ENCODE peak calls at places on chromosome 9, in five cellular contexts. One of them, this sample, is unnamed.
A peak's percentile ranks its signal among the peaks of the same experiment; 100 is the strongest.

GRCh38 chr9:14228602-14229001 is 85.3 kb downstream of the NFIB start:
- DNase-seq in NT2/D1: no peak
- DNase-seq in HepG2: no peak
- DNase-seq in H1: no peak
- DNase-seq in GM12878: no peak
- DNase-seq in this sample: no peak

GRCh38 chr9:110443878-110444245 is 106.2 kb upstream of the TXNDC8 start:
- DNase-seq in NT2/D1: no peak
- DNase-seq in HepG2: no peak
- DNase-seq in H1: no peak
- DNase-seq in GM12878: no peak
- DNase-seq in this sample: no peak

GRCh38 chr9:34098307-34098706 is 28.2 kb downstream of the DCAF12 start:
- DNase-seq in NT2/D1: no peak
- DNase-seq in HepG2: no peak
- DNase-seq in H1: no peak
- DNase-seq in GM12878: peak; percentile 27
- DNase-seq in this sample: no peak

GRCh38 chr9:123617952-123618678 is 262.1 kb downstream of the CRB2 start:
- DNase-seq in NT2/D1: no peak
- DNase-seq in HepG2: no peak
- DNase-seq in H1: no peak
- DNase-seq in GM12878: no peak
- DNase-seq in this sample: no peak

GRCh38 chr9:91196103-91196761 is 165.5 kb downstream of the AUH start:
- DNase-seq in NT2/D1: no peak
- DNase-seq in HepG2: peak; percentile 65
- DNase-seq in H1: no peak
- DNase-seq in GM12878: no peak
- DNase-seq in this sample: no peak

GRCh38 chr9:83220737-83221136 is 157.8 kb upstream of the RASEF start:
- DNase-seq in NT2/D1: no peak
- DNase-seq in HepG2: peak; percentile 30
- DNase-seq in H1: no peak
- DNase-seq in GM12878: peak; percentile 7
- DNase-seq in this sample: no peak

GRCh38 chr9:35501941-35502340 is 12.0 kb downstream of the RUSC2 start:
- DNase-seq in NT2/D1: no peak
- DNase-seq in HepG2: no peak
- DNase-seq in H1: no peak
- DNase-seq in GM12878: no peak
- DNase-seq in this sample: no peak

GRCh38 chr9:126613656-126614055 is at the start of gene LMX1B:
- DNase-seq in NT2/D1: no peak
- DNase-seq in HepG2: no peak
- DNase-seq in H1: peak; percentile 73
- DNase-seq in GM12878: no peak
- DNase-seq in this sample: peak; percentile 60

GRCh38 chr9:98732801-98733200 is 24.1 kb upstream of the GABBR2 start:
- DNase-seq in NT2/D1: no peak
- DNase-seq in HepG2: no peak
- DNase-seq in H1: no peak
- DNase-seq in GM12878: no peak
- DNase-seq in this sample: no peak

GRCh38 chr9:77807846-77808749 is 160.0 kb upstream of the GNA14 start:
- DNase-seq in NT2/D1: no peak
- DNase-seq in HepG2: peak; percentile 96
- DNase-seq in H1: no peak
- DNase-seq in GM12878: no peak
- DNase-seq in this sample: no peak

GRCh38 chr9:87874320-87874655 is 8.4 kb upstream of the SPATA31E1 start:
- DNase-seq in NT2/D1: no peak
- DNase-seq in HepG2: no peak
- DNase-seq in H1: peak; percentile 33
- DNase-seq in GM12878: no peak
- DNase-seq in this sample: no peak

GRCh38 chr9:136824496-136825225 is 16.9 kb downstream of the RABL6 start:
- DNase-seq in NT2/D1: no peak
- DNase-seq in HepG2: no peak
- DNase-seq in H1: no peak
- DNase-seq in GM12878: no peak
- DNase-seq in this sample: no peak

GRCh38 chr9:19030899-19031298 is 2.1 kb downstream of the SAXO1 start:
- DNase-seq in NT2/D1: no peak
- DNase-seq in HepG2: no peak
- DNase-seq in H1: no peak
- DNase-seq in GM12878: no peak
- DNase-seq in this sample: no peak

GRCh38 chr9:34628656-34629491 is at the start of gene ARID3C:
- DNase-seq in NT2/D1: no peak
- DNase-seq in HepG2: no peak
- DNase-seq in H1: peak; percentile 70
- DNase-seq in GM12878: no peak
- DNase-seq in this sample: peak; percentile 58

GRCh38 chr9:89678394-89679005 is 73.7 kb downstream of the GADD45G start:
- DNase-seq in NT2/D1: no peak
- DNase-seq in HepG2: no peak
- DNase-seq in H1: no peak
- DNase-seq in GM12878: no peak
- DNase-seq in this sample: no peak

GRCh38 chr9:135702002-135702721 is at the start of gene KCNT1:
- DNase-seq in NT2/D1: peak; percentile 23
- DNase-seq in HepG2: no peak
- DNase-seq in H1: peak; percentile 96
- DNase-seq in GM12878: no peak
- DNase-seq in this sample: peak; percentile 93

GRCh38 chr9:92378825-92379535 is 25.4 kb downstream of the OGN start:
- DNase-seq in NT2/D1: peak; percentile 15
- DNase-seq in HepG2: no peak
- DNase-seq in H1: no peak
- DNase-seq in GM12878: no peak
- DNase-seq in this sample: no peak

GRCh38 chr9:70586506-70586905 is 172.0 kb upstream of the KLF9 start:
- DNase-seq in NT2/D1: no peak
- DNase-seq in HepG2: no peak
- DNase-seq in H1: no peak
- DNase-seq in GM12878: no peak
- DNase-seq in this sample: no peak

GRCh38 chr9:61673664-61674381 is 484.0 kb downstream of the SPATA31A7 start:
- DNase-seq in NT2/D1: no peak
- DNase-seq in HepG2: no peak
- DNase-seq in H1: no peak
- DNase-seq in GM12878: no peak
- DNase-seq in this sample: no peak

GRCh38 chr9:100999914-101000540 is 28.5 kb upstream of the PLPPR1 start:
- DNase-seq in NT2/D1: no peak
- DNase-seq in HepG2: no peak
- DNase-seq in H1: no peak
- DNase-seq in GM12878: no peak
- DNase-seq in this sample: no peak

GRCh38 chr9:4259489-4259888 is 40.4 kb downstream of the GLIS3 start:
- DNase-seq in NT2/D1: no peak
- DNase-seq in HepG2: no peak
- DNase-seq in H1: no peak
- DNase-seq in GM12878: no peak
- DNase-seq in this sample: no peak

GRCh38 chr9:105257767-105258166 is 13.3 kb downstream of the SLC44A1 start:
- DNase-seq in NT2/D1: no peak
- DNase-seq in HepG2: no peak
- DNase-seq in H1: no peak
- DNase-seq in GM12878: no peak
- DNase-seq in this sample: no peak

GRCh38 chr9:105259274-105259673 is 14.8 kb downstream of the SLC44A1 start:
- DNase-seq in NT2/D1: no peak
- DNase-seq in HepG2: no peak
- DNase-seq in H1: no peak
- DNase-seq in GM12878: no peak
- DNase-seq in this sample: no peak

GRCh38 chr9:105262497-105262896 is 18.0 kb downstream of the SLC44A1 start:
- DNase-seq in NT2/D1: no peak
- DNase-seq in HepG2: no peak
- DNase-seq in H1: no peak
- DNase-seq in GM12878: no peak
- DNase-seq in this sample: no peak

GRCh38 chr9:105258225-105258737 is 13.8 kb downstream of the SLC44A1 start:
- DNase-seq in NT2/D1: no peak
- DNase-seq in HepG2: no peak
- DNase-seq in H1: no peak
- DNase-seq in GM12878: no peak
- DNase-seq in this sample: no peak

DNA sequence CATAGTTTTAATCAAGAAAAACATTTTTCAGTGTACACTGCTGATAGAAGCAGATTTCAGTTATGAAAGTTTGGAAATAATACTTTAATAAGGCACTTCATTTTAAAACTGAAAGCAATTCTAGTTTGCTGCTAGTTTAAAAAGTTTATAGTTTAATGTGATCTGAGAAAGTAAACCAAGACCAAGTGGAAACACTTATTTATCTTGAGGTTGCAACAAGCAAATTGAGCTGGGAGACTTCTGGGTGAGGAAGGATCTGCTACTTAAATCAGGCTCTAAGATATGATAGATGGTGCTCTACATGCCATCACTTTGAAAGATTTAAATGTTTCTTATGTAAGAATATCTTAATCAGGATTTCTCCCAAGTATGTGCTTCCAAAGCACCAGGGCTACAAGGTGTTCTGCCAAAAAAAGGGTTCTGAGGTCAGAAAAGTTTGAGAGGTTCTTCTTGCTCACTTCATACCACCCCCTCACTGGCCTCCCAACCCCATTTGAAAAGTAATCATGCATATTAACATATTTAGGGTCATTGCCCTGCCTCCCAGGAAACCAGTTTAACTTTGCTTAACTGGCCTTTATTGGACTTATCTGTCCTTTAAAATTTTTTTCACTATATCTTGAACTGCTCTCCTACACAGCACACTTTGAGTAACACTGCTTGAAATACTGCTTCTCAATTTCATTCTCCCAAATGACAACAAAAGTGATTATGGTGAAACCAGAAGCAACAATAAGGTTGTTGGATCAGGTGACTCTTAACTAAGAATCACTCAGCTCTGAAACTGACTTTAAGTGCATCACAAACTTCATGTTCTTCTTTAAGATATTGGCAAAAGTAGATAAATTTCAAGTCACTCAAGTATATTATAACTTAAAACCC is 15.5 kb downstream of the SLC44A1 start:
- DNase-seq in NT2/D1: no peak
- DNase-seq in HepG2: no peak
- DNase-seq in H1: no peak
- DNase-seq in GM12878: no peak
- DNase-seq in this sample: no peak
- TF ChIP-seq SUZ12 in NT2/D1: no peak
- TF ChIP-seq SUZ12 in HepG2: no peak
- TF ChIP-seq SUZ12 in H1: no peak
- TF ChIP-seq SUZ12 in GM12878: no peak
- TF ChIP-seq SUZ12 in this sample: no peak

GRCh38 chr9:128936171-128936865 is 11.1 kb downstream of the DOLK start:
- DNase-seq in NT2/D1: no peak
- DNase-seq in HepG2: no peak
- DNase-seq in H1: no peak
- DNase-seq in GM12878: no peak
- DNase-seq in this sample: no peak
- TF ChIP-seq SUZ12 in NT2/D1: no peak
- TF ChIP-seq SUZ12 in HepG2: no peak
- TF ChIP-seq SUZ12 in H1: no peak
- TF ChIP-seq SUZ12 in GM12878: no peak
- TF ChIP-seq SUZ12 in this sample: no peak

DNA sequence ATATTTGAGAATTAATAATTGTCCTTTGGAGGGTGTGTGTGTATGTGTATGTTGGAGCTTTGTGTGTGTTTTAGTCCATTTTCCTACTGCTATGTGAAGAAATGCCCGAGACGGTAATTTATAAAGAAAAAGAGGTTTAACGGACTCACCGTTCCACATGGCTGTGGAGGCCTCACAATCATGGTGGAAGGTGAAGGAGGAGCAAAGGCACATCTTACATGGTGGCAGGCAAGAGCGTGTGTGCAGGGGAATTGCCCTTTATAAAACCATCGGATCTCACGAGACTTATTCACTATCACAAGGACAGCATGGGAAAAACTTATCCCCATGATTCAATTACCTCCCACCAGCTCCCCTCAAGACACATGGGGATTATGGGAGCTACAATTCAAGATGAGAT is 44.1 kb downstream of the TMC1 start:
- DNase-seq in NT2/D1: no peak
- DNase-seq in HepG2: no peak
- DNase-seq in H1: no peak
- DNase-seq in GM12878: no peak
- DNase-seq in this sample: no peak
- TF ChIP-seq SUZ12 in NT2/D1: no peak
- TF ChIP-seq SUZ12 in HepG2: no peak
- TF ChIP-seq SUZ12 in H1: no peak
- TF ChIP-seq SUZ12 in GM12878: no peak
- TF ChIP-seq SUZ12 in this sample: no peak

GRCh38 chr9:16869140-16869903 is 1.1 kb downstream of the BNC2 start:
- DNase-seq in NT2/D1: no peak
- DNase-seq in HepG2: no peak
- DNase-seq in H1: no peak
- DNase-seq in GM12878: no peak
- DNase-seq in this sample: no peak

GRCh38 chr9:16869961-16870605 is 387 bp downstream of the BNC2 start:
- DNase-seq in NT2/D1: no peak
- DNase-seq in HepG2: no peak
- DNase-seq in H1: peak; percentile 56
- DNase-seq in GM12878: no peak
- DNase-seq in this sample: peak; percentile 12

GRCh38 chr9:16866542-16866941 is 3.9 kb downstream of the BNC2 start:
- DNase-seq in NT2/D1: no peak
- DNase-seq in HepG2: no peak
- DNase-seq in H1: no peak
- DNase-seq in GM12878: no peak
- DNase-seq in this sample: no peak

GRCh38 chr9:16868706-16869105 is 1.8 kb downstream of the BNC2 start:
- DNase-seq in NT2/D1: no peak
- DNase-seq in HepG2: no peak
- DNase-seq in H1: no peak
- DNase-seq in GM12878: no peak
- DNase-seq in this sample: no peak

DNA sequence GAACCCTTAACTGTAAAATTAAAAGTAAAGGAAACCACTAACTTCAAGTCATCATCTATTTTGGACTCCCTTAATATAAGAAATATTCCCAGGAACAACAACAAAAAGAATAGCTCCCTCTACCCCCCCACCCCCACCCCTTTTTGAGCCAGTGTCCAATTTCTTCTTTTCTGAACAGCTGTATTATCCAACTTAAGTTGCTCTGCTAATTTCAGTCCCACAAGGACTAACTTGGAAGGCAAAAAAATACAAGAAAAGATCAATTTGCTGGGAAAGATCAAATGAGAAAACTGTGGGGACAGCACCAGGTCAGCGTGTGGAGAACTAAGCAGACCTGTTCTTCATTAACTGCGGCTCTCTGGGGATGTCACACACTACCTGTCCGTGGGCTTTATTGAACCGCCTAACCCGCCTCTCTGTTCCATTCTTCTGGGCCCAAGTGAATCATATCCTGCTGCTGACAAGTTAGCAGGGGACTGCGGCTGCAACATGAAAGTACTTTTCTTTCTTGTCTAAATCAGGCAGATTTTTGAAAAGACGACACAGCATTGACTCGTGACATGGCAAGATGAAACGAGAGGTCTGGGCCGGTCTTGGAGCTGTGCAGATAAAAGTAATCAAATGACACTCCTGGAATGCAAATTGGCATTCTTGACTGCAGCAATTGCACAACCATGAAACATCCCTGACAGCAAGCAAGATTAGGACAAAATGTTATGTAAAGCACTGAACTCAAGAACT is 2.7 kb downstream of the BNC2 start:
- DNase-seq in NT2/D1: no peak
- DNase-seq in HepG2: peak; percentile 3
- DNase-seq in H1: no peak
- DNase-seq in GM12878: no peak
- DNase-seq in this sample: no peak
- TF ChIP-seq SUZ12 in NT2/D1: no peak
- TF ChIP-seq SUZ12 in HepG2: no peak
- TF ChIP-seq SUZ12 in H1: no peak
- TF ChIP-seq SUZ12 in GM12878: no peak
- TF ChIP-seq SUZ12 in this sample: no peak

This sample was measured in HEK293T.